ENCODE peak calls at places on chromosome 19, in five cellular contexts. W, E, S, V and L are unnamed samples.

GRCh38 chr19:6218497-6219146 is 61.2 kb downstream of the MLLT1 start:
- DNase-seq in W (peak), E (peak), S (peak), V (peak), L (peak)

GRCh38 chr19:41666075-41666474 is 22.0 kb downstream of the CEACAM7 start:
- DNase-seq in W (no peak), E (no peak), S (no peak), V (no peak), L (no peak)

GRCh38 chr19:6041991-6042421 is 64.1 kb upstream of the RANBP3 start:
- DNase-seq in W (no peak), E (no peak), S (no peak), V (no peak), L (no peak)

GRCh38 chr19:1566392-1567115 is 1.6 kb downstream of the MEX3D start:
- DNase-seq in W (peak), E (peak), S (peak), V (no peak), L (peak)

GRCh38 chr19:10832659-10833296 is 3.2 kb downstream of the TMED1 start:
- DNase-seq in W (no peak), E (no peak), S (no peak), V (no peak), L (no peak)

GRCh38 chr19:18995804-18996241 is 37.5 kb downstream of the SUGP2 start:
- DNase-seq in W (peak), E (no peak), S (peak), V (no peak), L (peak)

GRCh38 chr19:41753159-41753558 is 2.2 kb upstream of the CEACAM6 start:
- DNase-seq in W (peak), E (no peak), S (peak), V (peak), L (no peak)

GRCh38 chr19:38557205-38557799 is 60.5 kb downstream of the MAP4K1 start:
- DNase-seq in W (no peak), E (no peak), S (no peak), V (no peak), L (no peak)

GRCh38 chr19:5128251-5128931 is 159.5 kb downstream of the KDM4B start:
- DNase-seq in W (no peak), E (peak), S (peak), V (no peak), L (no peak)

GRCh38 chr19:39997595-39998216 is 846 bp downstream of the ZNF546 start:
- DNase-seq in W (no peak), E (no peak), S (peak), V (peak), L (no peak)

DNA sequence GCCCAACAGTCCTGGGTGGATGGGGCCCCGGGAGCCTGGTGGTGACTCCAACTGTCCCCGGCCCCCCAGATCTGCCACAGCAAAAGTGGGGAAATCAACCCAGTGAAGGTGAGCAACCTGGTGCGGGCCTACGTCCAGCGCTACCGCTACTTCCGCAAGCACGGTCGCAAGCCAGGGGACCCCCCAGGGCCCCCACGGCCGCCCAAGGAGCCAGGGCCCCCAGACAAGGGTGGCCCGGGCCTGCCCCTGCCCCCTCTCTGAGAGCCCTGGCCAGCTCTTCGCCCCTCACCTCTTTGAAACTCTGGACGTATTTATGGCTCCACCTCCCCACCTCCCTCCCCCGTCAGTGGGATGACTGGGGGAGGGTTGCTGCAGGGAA is 7.5 kb downstream of the IRF3 start:
- DNase-seq in W (no peak), E (no peak), S (no peak), V (no peak), L (no peak)
- TF ChIP-seq CTCF in W (no peak), E (no peak), S (no peak), V (no peak), L (no peak)

GRCh38 chr19:2785244-2786000 is at the start of gene THOP1:
- DNase-seq in W (peak), E (peak), S (peak), V (peak), L (peak)

GRCh38 chr19:2780284-2780683 is 2.8 kb downstream of the SGTA start:
- DNase-seq in W (no peak), E (no peak), S (no peak), V (no peak), L (no peak)

GRCh38 chr19:2783781-2784145 is 690 bp upstream of the SGTA start:
- DNase-seq in W (no peak), E (no peak), S (no peak), V (no peak), L (no peak)

GRCh38 chr19:2782357-2782935 is 627 bp downstream of the SGTA start:
- DNase-seq in W (no peak), E (no peak), S (no peak), V (no peak), L (no peak)

GRCh38 chr19:2782936-2783780 is at the start of gene SGTA:
- DNase-seq in W (peak), E (peak), S (peak), V (peak), L (peak)
- TF ChIP-seq CTCF in W (no peak), E (peak), S (peak), V (peak), L (peak)

GRCh38 chr19:45499196-45500180 is 1.2 kb downstream of the PPM1N start:
- DNase-seq in W (no peak), E (no peak), S (peak), V (peak), L (peak)

GRCh38 chr19:45497791-45498190 is 452 bp upstream of the PPM1N start:
- DNase-seq in W (no peak), E (no peak), S (no peak), V (no peak), L (no peak)

GRCh38 chr19:45500918-45501729 is 2.9 kb downstream of the PPM1N start:
- DNase-seq in W (no peak), E (no peak), S (peak), V (no peak), L (no peak)

GRCh38 chr19:45496349-45496953 is 396 bp downstream of the RTN2 start:
- DNase-seq in W (no peak), E (peak), S (no peak), V (peak), L (peak)

GRCh38 chr19:45498411-45499195 is at the start of gene PPM1N:
- DNase-seq in W (no peak), E (no peak), S (peak), V (peak), L (peak)
- TF ChIP-seq CTCF in W (no peak), E (no peak), S (no peak), V (peak), L (no peak)

GRCh38 chr19:58428617-58429016 is 11.3 kb downstream of the ZNF132 start:
- DNase-seq in W (no peak), E (no peak), S (no peak), V (no peak), L (no peak)

GRCh38 chr19:58439576-58440554 is at the start of gene ZNF132:
- DNase-seq in W (peak), E (peak), S (peak), V (peak), L (peak)

GRCh38 chr19:58429745-58430144 is 10.2 kb downstream of the ZNF132 start:
- DNase-seq in W (no peak), E (no peak), S (no peak), V (no peak), L (no peak)

DNA sequence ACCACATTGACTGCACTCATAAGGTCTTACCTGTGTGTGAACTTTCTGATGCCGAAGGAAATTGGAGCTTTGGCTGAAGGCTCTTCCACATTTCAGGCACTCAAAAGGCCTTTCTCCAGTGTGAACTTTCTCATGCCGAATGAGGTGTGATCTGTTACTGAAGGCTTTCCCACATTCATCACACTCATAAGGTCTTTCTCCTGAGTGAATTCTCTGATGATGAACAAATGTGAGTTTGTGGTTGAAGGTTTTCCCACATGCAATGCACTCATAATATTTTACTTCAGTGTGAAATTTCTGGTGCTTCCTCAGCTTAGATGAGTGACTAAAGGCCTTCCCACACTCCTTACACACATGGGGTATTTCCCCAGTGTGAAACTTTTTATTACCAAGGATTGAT is 5.7 kb downstream of the ZNF132 start:
- DNase-seq in W (no peak), E (no peak), S (peak), V (no peak), L (no peak)
- TF ChIP-seq CTCF in W (no peak), E (no peak), S (no peak), V (no peak), L (no peak)